ENCODE peak calls at places on chromosomes 11 and 22, in six cellular contexts. One of them, this sample, is unnamed.

GRCh38 chr11:111312076-111312475 is 13.7 kb downstream of the POU2AF3 start:
- DNase-seq in nephron progenitor cell: no peak
- DNase-seq in fibroblast of lung: no peak
- DNase-seq in GM12864: no peak
- DNase-seq in AG09309: no peak
- DNase-seq in spleen: no peak
- DNase-seq in this sample: no peak

GRCh38 chr11:66336234-66337102 is at the start of gene RIN1:
- DNase-seq in nephron progenitor cell: peak; percentile 62
- DNase-seq in fibroblast of lung: peak; percentile 98
- DNase-seq in GM12864: peak; percentile 50
- DNase-seq in AG09309: peak; percentile 95
- DNase-seq in spleen: peak; percentile 87
- DNase-seq in this sample: no peak

GRCh38 chr11:115275045-115275444 is 229.2 kb downstream of the CADM1 start:
- DNase-seq in nephron progenitor cell: no peak
- DNase-seq in fibroblast of lung: no peak
- DNase-seq in GM12864: no peak
- DNase-seq in AG09309: no peak
- DNase-seq in spleen: no peak
- DNase-seq in this sample: no peak

GRCh38 chr11:26323837-26324236 is 8.1 kb upstream of the ANO3 start:
- DNase-seq in nephron progenitor cell: no peak
- DNase-seq in fibroblast of lung: no peak
- DNase-seq in GM12864: no peak
- DNase-seq in AG09309: no peak
- DNase-seq in spleen: no peak
- DNase-seq in this sample: no peak

GRCh38 chr11:126335463-126335760 is 20.1 kb upstream of the ST3GAL4 start:
- DNase-seq in nephron progenitor cell: no peak
- DNase-seq in fibroblast of lung: no peak
- DNase-seq in GM12864: no peak
- DNase-seq in AG09309: no peak
- DNase-seq in spleen: peak; percentile 54
- DNase-seq in this sample: no peak

GRCh38 chr11:119856681-119857485 is 127.9 kb upstream of the NECTIN1 start:
- DNase-seq in nephron progenitor cell: no peak
- DNase-seq in fibroblast of lung: no peak
- DNase-seq in GM12864: no peak
- DNase-seq in AG09309: no peak
- DNase-seq in spleen: peak; percentile 22
- DNase-seq in this sample: no peak

GRCh38 chr22:19892249-19892879 is 37.7 kb upstream of the GNB1L start:
- DNase-seq in nephron progenitor cell: peak; percentile 70
- DNase-seq in fibroblast of lung: peak; percentile 29
- DNase-seq in GM12864: no peak
- DNase-seq in AG09309: no peak
- DNase-seq in spleen: no peak
- DNase-seq in this sample: no peak

GRCh38 chr11:86248609-86249008 is 4.1 kb downstream of the EED start:
- DNase-seq in nephron progenitor cell: no peak
- DNase-seq in fibroblast of lung: no peak
- DNase-seq in GM12864: no peak
- DNase-seq in AG09309: no peak
- DNase-seq in spleen: no peak
- DNase-seq in this sample: no peak

GRCh38 chr11:57283231-57283990 is 41.3 kb downstream of the TNKS1BP1 start:
- DNase-seq in nephron progenitor cell: no peak
- DNase-seq in fibroblast of lung: no peak
- DNase-seq in GM12864: no peak
- DNase-seq in AG09309: no peak
- DNase-seq in spleen: no peak
- DNase-seq in this sample: no peak

GRCh38 chr11:5242933-5243844 is 6.5 kb downstream of the HBG1 start:
- DNase-seq in nephron progenitor cell: no peak
- DNase-seq in fibroblast of lung: no peak
- DNase-seq in GM12864: no peak
- DNase-seq in AG09309: no peak
- DNase-seq in spleen: no peak
- DNase-seq in this sample: no peak

GRCh38 chr11:102685311-102685710 is 20.3 kb downstream of the MMP27 start:
- DNase-seq in nephron progenitor cell: no peak
- DNase-seq in fibroblast of lung: no peak
- DNase-seq in GM12864: no peak
- DNase-seq in AG09309: no peak
- DNase-seq in spleen: no peak
- DNase-seq in this sample: no peak

GRCh38 chr11:6755303-6755952 is 16.3 kb downstream of the OR2AG2 start:
- DNase-seq in nephron progenitor cell: peak; percentile 63
- DNase-seq in fibroblast of lung: peak; percentile 44
- DNase-seq in GM12864: no peak
- DNase-seq in AG09309: no peak
- DNase-seq in spleen: no peak
- DNase-seq in this sample: peak; percentile 30

GRCh38 chr11:12119502-12119901 is 9.1 kb downstream of the MICAL2 start:
- DNase-seq in nephron progenitor cell: no peak
- DNase-seq in fibroblast of lung: no peak
- DNase-seq in GM12864: no peak
- DNase-seq in AG09309: no peak
- DNase-seq in spleen: no peak
- DNase-seq in this sample: no peak

GRCh38 chr11:126901783-126902182 is 98.8 kb downstream of the KIRREL3 start:
- DNase-seq in nephron progenitor cell: no peak
- DNase-seq in fibroblast of lung: no peak
- DNase-seq in GM12864: no peak
- DNase-seq in AG09309: no peak
- DNase-seq in spleen: no peak
- DNase-seq in this sample: no peak

GRCh38 chr11:35009191-35009940 is 92.9 kb downstream of the PDHX start:
- DNase-seq in nephron progenitor cell: no peak
- DNase-seq in fibroblast of lung: peak; percentile 54
- DNase-seq in GM12864: no peak
- DNase-seq in AG09309: peak; percentile 80
- DNase-seq in spleen: no peak
- DNase-seq in this sample: no peak

GRCh38 chr22:22712666-22713365 is 68.4 kb downstream of the GGTLC2 start:
- DNase-seq in nephron progenitor cell: no peak
- DNase-seq in fibroblast of lung: no peak
- DNase-seq in GM12864: no peak
- DNase-seq in AG09309: no peak
- DNase-seq in spleen: no peak
- DNase-seq in this sample: no peak

GRCh38 chr11:16605440-16605970 is 132.9 kb upstream of the C11orf58 start:
- DNase-seq in nephron progenitor cell: peak; percentile 57
- DNase-seq in fibroblast of lung: peak; percentile 51
- DNase-seq in GM12864: no peak
- DNase-seq in AG09309: no peak
- DNase-seq in spleen: peak; percentile 58
- DNase-seq in this sample: no peak

GRCh38 chr22:19943665-19944026 is 2.0 kb upstream of the TXNRD2 start:
- DNase-seq in nephron progenitor cell: no peak
- DNase-seq in fibroblast of lung: peak; percentile 65
- DNase-seq in GM12864: no peak
- DNase-seq in AG09309: peak; percentile 55
- DNase-seq in spleen: no peak
- DNase-seq in this sample: no peak

GRCh38 chr11:126543691-126544090 is 188.2 kb downstream of the ST3GAL4 start:
- DNase-seq in nephron progenitor cell: no peak
- DNase-seq in fibroblast of lung: no peak
- DNase-seq in GM12864: no peak
- DNase-seq in AG09309: no peak
- DNase-seq in spleen: no peak
- DNase-seq in this sample: no peak

GRCh38 chr11:82995754-82996398 is 75.8 kb downstream of the RAB30 start:
- DNase-seq in nephron progenitor cell: no peak
- DNase-seq in fibroblast of lung: peak; percentile 41
- DNase-seq in GM12864: no peak
- DNase-seq in AG09309: peak; percentile 67
- DNase-seq in spleen: no peak
- DNase-seq in this sample: no peak

GRCh38 chr11:86802601-86803051 is 2.3 kb downstream of the PRSS23 start:
- DNase-seq in nephron progenitor cell: no peak
- DNase-seq in fibroblast of lung: peak; percentile 66
- DNase-seq in GM12864: no peak
- DNase-seq in AG09309: no peak
- DNase-seq in spleen: no peak
- DNase-seq in this sample: no peak

GRCh38 chr22:39688186-39688768 is 117.7 kb downstream of the CACNA1I start:
- DNase-seq in nephron progenitor cell: no peak
- DNase-seq in fibroblast of lung: no peak
- DNase-seq in GM12864: no peak
- DNase-seq in AG09309: no peak
- DNase-seq in spleen: no peak
- DNase-seq in this sample: no peak
- TF ChIP-seq CTCF in nephron progenitor cell: no peak
- TF ChIP-seq CTCF in fibroblast of lung: no peak
- TF ChIP-seq CTCF in GM12864: no peak
- TF ChIP-seq CTCF in AG09309: no peak
- TF ChIP-seq CTCF in spleen: no peak
- TF ChIP-seq CTCF in this sample: no peak

GRCh38 chr11:89660234-89660633 is 49.9 kb upstream of the TRIM77 start:
- DNase-seq in nephron progenitor cell: no peak
- DNase-seq in fibroblast of lung: no peak
- DNase-seq in GM12864: no peak
- DNase-seq in AG09309: no peak
- DNase-seq in spleen: no peak
- DNase-seq in this sample: no peak
- TF ChIP-seq CTCF in nephron progenitor cell: no peak
- TF ChIP-seq CTCF in fibroblast of lung: no peak
- TF ChIP-seq CTCF in GM12864: no peak
- TF ChIP-seq CTCF in AG09309: no peak
- TF ChIP-seq CTCF in spleen: no peak
- TF ChIP-seq CTCF in this sample: no peak

GRCh38 chr22:31104869-31105268 is 2.5 kb downstream of the SELENOM start:
- DNase-seq in nephron progenitor cell: peak; percentile 82
- DNase-seq in fibroblast of lung: no peak
- DNase-seq in GM12864: no peak
- DNase-seq in AG09309: no peak
- DNase-seq in spleen: peak; percentile 69
- DNase-seq in this sample: peak; percentile 38
- TF ChIP-seq CTCF in nephron progenitor cell: peak; percentile 72
- TF ChIP-seq CTCF in fibroblast of lung: peak; percentile 39
- TF ChIP-seq CTCF in GM12864: no peak
- TF ChIP-seq CTCF in AG09309: peak; percentile 52
- TF ChIP-seq CTCF in spleen: peak; percentile 20
- TF ChIP-seq CTCF in this sample: peak; percentile 69

GRCh38 chr22:47627561-47628253 is 865.3 kb downstream of the TBC1D22A start:
- DNase-seq in nephron progenitor cell: no peak
- DNase-seq in fibroblast of lung: peak; percentile 18
- DNase-seq in GM12864: no peak
- DNase-seq in AG09309: no peak
- DNase-seq in spleen: no peak
- DNase-seq in this sample: no peak

GRCh38 chr22:47625013-47625385 is 862.5 kb downstream of the TBC1D22A start:
- DNase-seq in nephron progenitor cell: no peak
- DNase-seq in fibroblast of lung: no peak
- DNase-seq in GM12864: no peak
- DNase-seq in AG09309: no peak
- DNase-seq in spleen: no peak
- DNase-seq in this sample: no peak

GRCh38 chr22:47628477-47629272 is 866.2 kb downstream of the TBC1D22A start:
- DNase-seq in nephron progenitor cell: no peak
- DNase-seq in fibroblast of lung: no peak
- DNase-seq in GM12864: no peak
- DNase-seq in AG09309: no peak
- DNase-seq in spleen: no peak
- DNase-seq in this sample: no peak

GRCh38 chr22:47625531-47626427 is 863.3 kb downstream of the TBC1D22A start:
- DNase-seq in nephron progenitor cell: no peak
- DNase-seq in fibroblast of lung: no peak
- DNase-seq in GM12864: no peak
- DNase-seq in AG09309: no peak
- DNase-seq in spleen: no peak
- DNase-seq in this sample: no peak

GRCh38 chr22:47626428-47627390 is 864.3 kb downstream of the TBC1D22A start:
- DNase-seq in nephron progenitor cell: no peak
- DNase-seq in fibroblast of lung: no peak
- DNase-seq in GM12864: no peak
- DNase-seq in AG09309: no peak
- DNase-seq in spleen: no peak
- DNase-seq in this sample: no peak
- TF ChIP-seq CTCF in nephron progenitor cell: no peak
- TF ChIP-seq CTCF in fibroblast of lung: no peak
- TF ChIP-seq CTCF in GM12864: peak; percentile 19
- TF ChIP-seq CTCF in AG09309: no peak
- TF ChIP-seq CTCF in spleen: no peak
- TF ChIP-seq CTCF in this sample: no peak

GRCh38 chr11:94998285-94998684 is 24.8 kb downstream of the KDM4D start:
- DNase-seq in nephron progenitor cell: no peak
- DNase-seq in fibroblast of lung: no peak
- DNase-seq in GM12864: no peak
- DNase-seq in AG09309: no peak
- DNase-seq in spleen: no peak
- DNase-seq in this sample: no peak

GRCh38 chr11:94993400-94993943 is 20.0 kb downstream of the KDM4D start:
- DNase-seq in nephron progenitor cell: no peak
- DNase-seq in fibroblast of lung: no peak
- DNase-seq in GM12864: no peak
- DNase-seq in AG09309: no peak
- DNase-seq in spleen: no peak
- DNase-seq in this sample: no peak

GRCh38 chr11:94997437-94997836 is 23.9 kb downstream of the KDM4D start:
- DNase-seq in nephron progenitor cell: no peak
- DNase-seq in fibroblast of lung: no peak
- DNase-seq in GM12864: no peak
- DNase-seq in AG09309: no peak
- DNase-seq in spleen: no peak
- DNase-seq in this sample: no peak
- TF ChIP-seq CTCF in nephron progenitor cell: no peak
- TF ChIP-seq CTCF in fibroblast of lung: peak; percentile 16
- TF ChIP-seq CTCF in GM12864: peak; percentile 13
- TF ChIP-seq CTCF in AG09309: peak; percentile 8
- TF ChIP-seq CTCF in spleen: no peak
- TF ChIP-seq CTCF in this sample: peak; percentile 21

GRCh38 chr11:36540998-36541397 is 26.8 kb upstream of the RAG1 start:
- DNase-seq in nephron progenitor cell: no peak
- DNase-seq in fibroblast of lung: peak; percentile 51
- DNase-seq in GM12864: peak; percentile 46
- DNase-seq in AG09309: peak; percentile 2
- DNase-seq in spleen: no peak
- DNase-seq in this sample: no peak
- TF ChIP-seq CTCF in nephron progenitor cell: no peak
- TF ChIP-seq CTCF in fibroblast of lung: peak; percentile 32
- TF ChIP-seq CTCF in GM12864: peak; percentile 47
- TF ChIP-seq CTCF in AG09309: peak; percentile 47
- TF ChIP-seq CTCF in spleen: peak; percentile 55
- TF ChIP-seq CTCF in this sample: no peak

DNA sequence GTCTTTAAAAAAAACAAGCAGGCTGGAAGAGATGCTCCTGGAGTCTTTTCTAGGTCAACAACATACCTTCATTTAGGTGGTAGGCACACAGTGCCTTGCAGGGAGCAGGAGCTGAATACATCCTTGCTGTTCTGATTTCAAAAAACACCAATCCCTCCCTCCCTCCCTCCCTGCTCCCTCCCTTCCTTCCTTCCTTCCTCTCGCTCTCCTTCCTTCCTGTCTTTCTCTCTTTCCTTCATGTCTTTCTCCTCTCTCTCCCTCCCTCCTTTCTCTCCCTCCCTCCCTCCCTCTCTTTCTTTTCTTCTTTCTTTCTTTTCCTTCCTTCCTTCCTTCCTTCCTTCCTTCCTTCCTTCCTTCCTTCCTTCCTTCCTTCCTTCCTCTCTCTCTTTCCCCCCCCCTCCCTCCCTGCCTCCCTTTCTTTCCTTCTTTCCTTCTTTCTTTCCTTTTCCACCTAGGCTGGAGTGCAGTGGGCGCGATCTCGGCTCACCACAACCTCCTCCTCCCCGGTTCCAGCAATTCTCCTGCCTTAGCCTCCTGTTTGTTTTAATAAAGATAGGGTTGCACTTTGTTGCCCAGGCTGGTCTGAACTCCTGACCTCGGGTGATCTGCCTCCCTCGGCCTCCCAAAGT is 245.1 kb downstream of the MIAT start:
- DNase-seq in nephron progenitor cell: no peak
- DNase-seq in fibroblast of lung: no peak
- DNase-seq in GM12864: no peak
- DNase-seq in AG09309: no peak
- DNase-seq in spleen: no peak
- DNase-seq in this sample: no peak
- TF ChIP-seq CTCF in nephron progenitor cell: no peak
- TF ChIP-seq CTCF in fibroblast of lung: no peak
- TF ChIP-seq CTCF in GM12864: no peak
- TF ChIP-seq CTCF in AG09309: no peak
- TF ChIP-seq CTCF in spleen: no peak
- TF ChIP-seq CTCF in this sample: no peak